ENCODE peak calls at places on chromosomes 12 and 14, in five cellular contexts. X, A, N, O and Q are unnamed samples.

GRCh38 chr12:79689477-79690155 is 1.1 kb downstream of the PAWR start:
- DNase-seq in X (peak), A (no peak), N (peak), O (peak), Q (no peak)

GRCh38 chr12:49341777-49342065 is 4.7 kb upstream of the C1QL4 start:
- DNase-seq in X (no peak), A (no peak), N (no peak), O (no peak), Q (no peak)

GRCh38 chr14:101711041-101711861 is 50.3 kb upstream of the PPP2R5C start:
- DNase-seq in X (no peak), A (no peak), N (no peak), O (no peak), Q (no peak)

GRCh38 chr12:13443498-13443897 is 247.0 kb downstream of the EMP1 start:
- DNase-seq in X (no peak), A (no peak), N (no peak), O (no peak), Q (no peak)

GRCh38 chr12:673849-674248 is 10.6 kb upstream of the NINJ2 start:
- DNase-seq in X (no peak), A (no peak), N (no peak), O (no peak), Q (no peak)

GRCh38 chr12:132238487-132239248 is 90.7 kb downstream of the GALNT9 start:
- DNase-seq in X (no peak), A (no peak), N (no peak), O (no peak), Q (no peak)

GRCh38 chr12:65615091-65615490 is 209.2 kb upstream of the HMGA2 start:
- DNase-seq in X (no peak), A (no peak), N (no peak), O (no peak), Q (no peak)

GRCh38 chr12:70883855-70884254 is 36.7 kb downstream of the PTPRR start:
- DNase-seq in X (no peak), A (no peak), N (no peak), O (no peak), Q (no peak)

GRCh38 chr14:69133206-69134125 is 19.5 kb downstream of the DCAF5 start:
- DNase-seq in X (peak), A (no peak), N (no peak), O (no peak), Q (no peak)

GRCh38 chr12:51349026-51349425 is 2.5 kb upstream of the CELA1 start:
- DNase-seq in X (no peak), A (no peak), N (no peak), O (no peak), Q (no peak)

GRCh38 chr12:19576421-19576925 is 137.2 kb downstream of the AEBP2 start:
- DNase-seq in X (no peak), A (no peak), N (no peak), O (no peak), Q (no peak)

GRCh38 chr12:68903511-68903910 is 29.5 kb downstream of the CPM start:
- DNase-seq in X (no peak), A (no peak), N (no peak), O (no peak), Q (no peak)

GRCh38 chr12:27081668-27082091 is 698 bp downstream of the C12orf71 start:
- DNase-seq in X (no peak), A (no peak), N (peak), O (no peak), Q (no peak)

GRCh38 chr14:101174980-101175606 is 271.6 kb upstream of the RTL1 start:
- DNase-seq in X (no peak), A (no peak), N (no peak), O (peak), Q (no peak)

GRCh38 chr12:42758806-42759205 is 169.3 kb upstream of the PRICKLE1 start:
- DNase-seq in X (no peak), A (no peak), N (no peak), O (no peak), Q (no peak)

GRCh38 chr12:94650143-94651056 is at the start of gene TMCC3:
- DNase-seq in X (peak), A (peak), N (peak), O (peak), Q (no peak)

GRCh38 chr12:117439531-117440001 is 78.1 kb upstream of the NOS1 start:
- DNase-seq in X (no peak), A (no peak), N (peak), O (no peak), Q (no peak)

GRCh38 chr14:61416587-61416986 is 95.2 kb downstream of the PRKCH start:
- DNase-seq in X (no peak), A (no peak), N (no peak), O (no peak), Q (no peak)

GRCh38 chr12:53862831-53863230 is 75.8 kb upstream of the HOXC13 start:
- DNase-seq in X (no peak), A (no peak), N (no peak), O (no peak), Q (no peak)

GRCh38 chr12:57118711-57119271 is 7.6 kb upstream of the STAT6 start:
- DNase-seq in X (peak), A (no peak), N (no peak), O (no peak), Q (no peak)

GRCh38 chr14:76961631-76962302 is 66.7 kb downstream of the IRF2BPL start:
- DNase-seq in X (peak), A (peak), N (peak), O (peak), Q (peak)

GRCh38 chr14:96790211-96790610 is 7.0 kb upstream of the VRK1 start:
- DNase-seq in X (no peak), A (no peak), N (no peak), O (no peak), Q (no peak)

GRCh38 chr14:54881761-54882401 is 20.7 kb downstream of the GCH1 start:
- DNase-seq in X (peak), A (no peak), N (no peak), O (no peak), Q (no peak)

GRCh38 chr14:38735006-38735405 is 368.0 kb downstream of the SEC23A start:
- DNase-seq in X (no peak), A (no peak), N (no peak), O (no peak), Q (no peak)

GRCh38 chr12:69908208-69908607 is 83.2 kb downstream of the MYRFL start:
- DNase-seq in X (no peak), A (no peak), N (no peak), O (no peak), Q (no peak)

GRCh38 chr12:78183854-78184253 is 353.2 kb downstream of the NAV3 start:
- DNase-seq in X (no peak), A (no peak), N (no peak), O (no peak), Q (no peak)

GRCh38 chr14:62819931-62820330 is 225.3 kb downstream of the KCNH5 start:
- DNase-seq in X (no peak), A (no peak), N (no peak), O (no peak), Q (no peak)

GRCh38 chr12:4954632-4955354 is 45.1 kb downstream of the KCNA1 start:
- DNase-seq in X (no peak), A (no peak), N (no peak), O (no peak), Q (no peak)